ENCODE peak calls at places on chromosome 18, in seven cellular contexts. A is stimulated activated CD8-positive, alpha-beta memory T cell treated with anti-CD3 and anti-CD28 coated beads, Interleukin-4, amount 100 ng/mL, for 4 hours; B is stimulated activated CD4-positive, alpha-beta T cell treated with anti-CD3 and anti-CD28 coated beads, Interleukin-2, amount 100 ng/mL, for 48 hours; F is BJ; R is iPS-NIHi11; Y is naive thymus-derived CD8-positive, alpha-beta T cell; W is hepatocyte. J is an unnamed sample.

GRCh38 chr18:54815086-54815485 is 13.2 kb upstream of the RAB27B start:
- DNase-seq in A (no peak), B (no peak), F (no peak), R (no peak), Y (no peak), W (no peak), J (no peak)

GRCh38 chr18:6712401-6712800 is 17.1 kb upstream of the ARHGAP28 start:
- DNase-seq in A (no peak), B (no peak), F (no peak), R (no peak), Y (no peak), W (no peak), J (no peak)

GRCh38 chr18:36759167-36759776 is 69.5 kb downstream of the TPGS2 start:
- DNase-seq in A (no peak), B (no peak), F (no peak), R (no peak), Y (no peak), W (no peak), J (no peak)

GRCh38 chr18:21599585-21600525 is 649 bp downstream of the ESCO1 start:
- DNase-seq in A (no peak), B (peak; percentile 33), F (no peak), R (peak; percentile 80), Y (no peak), W (peak; percentile 84), J (peak; percentile 19)

GRCh38 chr18:21389283-21389682 is 147.3 kb downstream of the GREB1L start:
- DNase-seq in A (no peak), B (no peak), F (no peak), R (no peak), Y (no peak), W (no peak), J (no peak)

GRCh38 chr18:3966246-3966984 is 488.7 kb downstream of the DLGAP1 start:
- DNase-seq in A (no peak), B (no peak), F (no peak), R (no peak), Y (no peak), W (no peak), J (no peak)

GRCh38 chr18:46623541-46623940 is 33.5 kb downstream of the LOXHD1 start:
- DNase-seq in A (no peak), B (no peak), F (no peak), R (peak; percentile 26), Y (peak; percentile 37), W (no peak), J (no peak)

GRCh38 chr18:5628512-5629255 is 84.9 kb upstream of the EPB41L3 start:
- DNase-seq in A (no peak), B (peak; percentile 5), F (no peak), R (peak; percentile 40), Y (no peak), W (peak; percentile 70), J (no peak)

GRCh38 chr18:24964213-24964612 is 387.8 kb downstream of the ZNF521 start:
- DNase-seq in A (no peak), B (no peak), F (no peak), R (peak; percentile 17), Y (no peak), W (no peak), J (no peak)

GRCh38 chr18:57727952-57728807 is 74.9 kb downstream of the ATP8B1 start:
- DNase-seq in A (no peak), B (no peak), F (no peak), R (no peak), Y (no peak), W (no peak), J (no peak)

GRCh38 chr18:74698881-74699280 is 101.2 kb downstream of the ZNF407 start:
- DNase-seq in A (no peak), B (no peak), F (no peak), R (no peak), Y (no peak), W (no peak), J (no peak)

GRCh38 chr18:45806226-45806625 is 19.2 kb upstream of the SIGLEC15 start:
- DNase-seq in A (no peak), B (no peak), F (no peak), R (no peak), Y (no peak), W (no peak), J (no peak)

GRCh38 chr18:1914489-1914888 is 656.8 kb downstream of the METTL4 start:
- DNase-seq in A (no peak), B (no peak), F (no peak), R (peak; percentile 20), Y (no peak), W (no peak), J (peak; percentile 58)

GRCh38 chr18:48797841-48798255 is 152.9 kb downstream of the SMAD7 start:
- DNase-seq in A (no peak), B (no peak), F (no peak), R (no peak), Y (no peak), W (no peak), J (no peak)

GRCh38 chr18:67862069-67862468 is 345.5 kb upstream of the DSEL start:
- DNase-seq in A (no peak), B (no peak), F (no peak), R (no peak), Y (no peak), W (no peak), J (no peak)

GRCh38 chr18:53380063-53380639 is 844.3 kb downstream of the MBD2 start:
- DNase-seq in A (no peak), B (no peak), F (no peak), R (peak; percentile 37), Y (no peak), W (peak; percentile 57), J (peak; percentile 25)

GRCh38 chr18:36843199-36843598 is 14.3 kb downstream of the KIAA1328 start:
- DNase-seq in A (no peak), B (no peak), F (no peak), R (no peak), Y (no peak), W (no peak), J (no peak)

GRCh38 chr18:11502368-11502767 is 107.0 kb upstream of the SLC35G4 start:
- DNase-seq in A (no peak), B (no peak), F (peak; percentile 31), R (no peak), Y (no peak), W (no peak), J (no peak)

GRCh38 chr18:22739243-22739642 is 193.9 kb upstream of the RBBP8 start:
- DNase-seq in A (no peak), B (no peak), F (no peak), R (no peak), Y (no peak), W (no peak), J (no peak)

GRCh38 chr18:13222371-13223281 is 4.1 kb downstream of the LDLRAD4 start:
- DNase-seq in A (no peak), B (no peak), F (peak; percentile 31), R (no peak), Y (no peak), W (peak; percentile 74), J (no peak)

GRCh38 chr18:13147146-13147545 is 71.4 kb upstream of the LDLRAD4 start:
- DNase-seq in A (no peak), B (no peak), F (no peak), R (peak; percentile 5), Y (no peak), W (no peak), J (no peak)

GRCh38 chr18:62102221-62102620 is 84.6 kb downstream of the PIGN start:
- DNase-seq in A (no peak), B (no peak), F (no peak), R (no peak), Y (peak; percentile 4), W (no peak), J (no peak)

GRCh38 chr18:21110667-21111350 is 804 bp downstream of the ROCK1 start:
- DNase-seq in A (peak; percentile 37), B (peak; percentile 35), F (no peak), R (peak; percentile 25), Y (peak; percentile 76), W (peak; percentile 56), J (peak; percentile 40)

GRCh38 chr18:72726201-72726600 is 141.6 kb downstream of the NETO1 start:
- DNase-seq in A (no peak), B (no peak), F (no peak), R (no peak), Y (no peak), W (no peak), J (no peak)

GRCh38 chr18:30280861-30281470 is 761.6 kb downstream of the DSC3 start:
- DNase-seq in A (no peak), B (peak; percentile 1), F (peak; percentile 8), R (peak; percentile 21), Y (no peak), W (peak; percentile 75), J (peak; percentile 59)

GRCh38 chr18:24734058-24734457 is 273.6 kb downstream of the HRH4 start:
- DNase-seq in A (no peak), B (no peak), F (no peak), R (peak; percentile 43), Y (no peak), W (peak; percentile 38), J (peak; percentile 12)

GRCh38 chr18:5064846-5065245 is 132.2 kb downstream of the AKAIN1 start:
- DNase-seq in A (no peak), B (no peak), F (no peak), R (no peak), Y (no peak), W (no peak), J (no peak)